ENCODE peak calls at places on chromosomes 13 and 19, in eight cellular contexts. One of them, this sample, is unnamed.

GRCh38 chr13:75458696-75459422 is 23.1 kb downstream of the TBC1D4 start:
- DNase-seq in stimulated activated CD8-positive, alpha-beta memory T cell treated with anti-CD3 and anti-CD28 coated beads, Interleukin-12 subunit alpha, Interleukin-12 subunit beta, amount 100 ng/mL, for 4 hours: no peak
- DNase-seq in NCI-H2081: peak
- DNase-seq in T-helper 1 cell: no peak
- DNase-seq in AG09319: no peak
- DNase-seq in iPS-NIHi11: peak
- DNase-seq in HS-5: no peak
- DNase-seq in NCI-H1105: peak
- DNase-seq in this sample: peak

GRCh38 chr19:1264801-1265610 is 4.1 kb upstream of the CIRBP start:
- DNase-seq in stimulated activated CD8-positive, alpha-beta memory T cell treated with anti-CD3 and anti-CD28 coated beads, Interleukin-12 subunit alpha, Interleukin-12 subunit beta, amount 100 ng/mL, for 4 hours: no peak
- DNase-seq in NCI-H2081: no peak
- DNase-seq in T-helper 1 cell: no peak
- DNase-seq in AG09319: no peak
- DNase-seq in iPS-NIHi11: no peak
- DNase-seq in HS-5: no peak
- DNase-seq in NCI-H1105: no peak
- DNase-seq in this sample: no peak

GRCh38 chr13:105363747-105364177 is 1171.7 kb downstream of the EFNB2 start:
- DNase-seq in stimulated activated CD8-positive, alpha-beta memory T cell treated with anti-CD3 and anti-CD28 coated beads, Interleukin-12 subunit alpha, Interleukin-12 subunit beta, amount 100 ng/mL, for 4 hours: no peak
- DNase-seq in NCI-H2081: peak
- DNase-seq in T-helper 1 cell: no peak
- DNase-seq in AG09319: no peak
- DNase-seq in iPS-NIHi11: no peak
- DNase-seq in HS-5: no peak
- DNase-seq in NCI-H1105: peak
- DNase-seq in this sample: no peak

GRCh38 chr19:51365211-51366049 is 758 bp downstream of the ETFB start:
- DNase-seq in stimulated activated CD8-positive, alpha-beta memory T cell treated with anti-CD3 and anti-CD28 coated beads, Interleukin-12 subunit alpha, Interleukin-12 subunit beta, amount 100 ng/mL, for 4 hours: no peak
- DNase-seq in NCI-H2081: no peak
- DNase-seq in T-helper 1 cell: no peak
- DNase-seq in AG09319: no peak
- DNase-seq in iPS-NIHi11: no peak
- DNase-seq in HS-5: peak
- DNase-seq in NCI-H1105: no peak
- DNase-seq in this sample: no peak

GRCh38 chr19:19539738-19540703 is 2.0 kb downstream of the CILP2 start:
- DNase-seq in stimulated activated CD8-positive, alpha-beta memory T cell treated with anti-CD3 and anti-CD28 coated beads, Interleukin-12 subunit alpha, Interleukin-12 subunit beta, amount 100 ng/mL, for 4 hours: peak
- DNase-seq in NCI-H2081: no peak
- DNase-seq in T-helper 1 cell: peak
- DNase-seq in AG09319: no peak
- DNase-seq in iPS-NIHi11: peak
- DNase-seq in HS-5: no peak
- DNase-seq in NCI-H1105: no peak
- DNase-seq in this sample: no peak

GRCh38 chr13:100646030-100646673 is 28.4 kb downstream of the TMTC4 start:
- DNase-seq in stimulated activated CD8-positive, alpha-beta memory T cell treated with anti-CD3 and anti-CD28 coated beads, Interleukin-12 subunit alpha, Interleukin-12 subunit beta, amount 100 ng/mL, for 4 hours: no peak
- DNase-seq in NCI-H2081: peak
- DNase-seq in T-helper 1 cell: no peak
- DNase-seq in AG09319: no peak
- DNase-seq in iPS-NIHi11: peak
- DNase-seq in HS-5: no peak
- DNase-seq in NCI-H1105: peak
- DNase-seq in this sample: peak

GRCh38 chr13:73708393-73708985 is 425.7 kb downstream of the KLF12 start:
- DNase-seq in stimulated activated CD8-positive, alpha-beta memory T cell treated with anti-CD3 and anti-CD28 coated beads, Interleukin-12 subunit alpha, Interleukin-12 subunit beta, amount 100 ng/mL, for 4 hours: no peak
- DNase-seq in NCI-H2081: peak
- DNase-seq in T-helper 1 cell: peak
- DNase-seq in AG09319: peak
- DNase-seq in iPS-NIHi11: peak
- DNase-seq in HS-5: peak
- DNase-seq in NCI-H1105: peak
- DNase-seq in this sample: peak

GRCh38 chr13:68708336-68708908 is 1399.2 kb upstream of the ATXN8OS start:
- DNase-seq in stimulated activated CD8-positive, alpha-beta memory T cell treated with anti-CD3 and anti-CD28 coated beads, Interleukin-12 subunit alpha, Interleukin-12 subunit beta, amount 100 ng/mL, for 4 hours: no peak
- DNase-seq in NCI-H2081: no peak
- DNase-seq in T-helper 1 cell: no peak
- DNase-seq in AG09319: no peak
- DNase-seq in iPS-NIHi11: no peak
- DNase-seq in HS-5: no peak
- DNase-seq in NCI-H1105: no peak
- DNase-seq in this sample: no peak

GRCh38 chr19:51246153-51246552 is 4.7 kb upstream of the SIGLECL1 start:
- DNase-seq in stimulated activated CD8-positive, alpha-beta memory T cell treated with anti-CD3 and anti-CD28 coated beads, Interleukin-12 subunit alpha, Interleukin-12 subunit beta, amount 100 ng/mL, for 4 hours: no peak
- DNase-seq in NCI-H2081: no peak
- DNase-seq in T-helper 1 cell: no peak
- DNase-seq in AG09319: no peak
- DNase-seq in iPS-NIHi11: no peak
- DNase-seq in HS-5: no peak
- DNase-seq in NCI-H1105: no peak
- DNase-seq in this sample: no peak

GRCh38 chr19:3509566-3509989 is 3.5 kb downstream of the FZR1 start:
- DNase-seq in stimulated activated CD8-positive, alpha-beta memory T cell treated with anti-CD3 and anti-CD28 coated beads, Interleukin-12 subunit alpha, Interleukin-12 subunit beta, amount 100 ng/mL, for 4 hours: no peak
- DNase-seq in NCI-H2081: no peak
- DNase-seq in T-helper 1 cell: no peak
- DNase-seq in AG09319: no peak
- DNase-seq in iPS-NIHi11: no peak
- DNase-seq in HS-5: no peak
- DNase-seq in NCI-H1105: no peak
- DNase-seq in this sample: no peak

GRCh38 chr19:40231544-40232424 is 5.3 kb upstream of the CCNP start:
- DNase-seq in stimulated activated CD8-positive, alpha-beta memory T cell treated with anti-CD3 and anti-CD28 coated beads, Interleukin-12 subunit alpha, Interleukin-12 subunit beta, amount 100 ng/mL, for 4 hours: no peak
- DNase-seq in NCI-H2081: no peak
- DNase-seq in T-helper 1 cell: no peak
- DNase-seq in AG09319: no peak
- DNase-seq in iPS-NIHi11: peak
- DNase-seq in HS-5: no peak
- DNase-seq in NCI-H1105: no peak
- DNase-seq in this sample: no peak

GRCh38 chr13:43054803-43055802 is 31.7 kb downstream of the DNAJC15 start:
- DNase-seq in stimulated activated CD8-positive, alpha-beta memory T cell treated with anti-CD3 and anti-CD28 coated beads, Interleukin-12 subunit alpha, Interleukin-12 subunit beta, amount 100 ng/mL, for 4 hours: no peak
- DNase-seq in NCI-H2081: no peak
- DNase-seq in T-helper 1 cell: no peak
- DNase-seq in AG09319: no peak
- DNase-seq in iPS-NIHi11: peak
- DNase-seq in HS-5: peak
- DNase-seq in NCI-H1105: no peak
- DNase-seq in this sample: no peak

GRCh38 chr19:46678110-46678732 is 17.2 kb upstream of the DACT3 start:
- DNase-seq in stimulated activated CD8-positive, alpha-beta memory T cell treated with anti-CD3 and anti-CD28 coated beads, Interleukin-12 subunit alpha, Interleukin-12 subunit beta, amount 100 ng/mL, for 4 hours: no peak
- DNase-seq in NCI-H2081: no peak
- DNase-seq in T-helper 1 cell: peak
- DNase-seq in AG09319: no peak
- DNase-seq in iPS-NIHi11: peak
- DNase-seq in HS-5: no peak
- DNase-seq in NCI-H1105: no peak
- DNase-seq in this sample: peak